ENCODE peak calls at places on chromosomes 5 and 9, in seven cellular contexts. O, Y, H, B, C, T and M are unnamed samples.

GRCh38 chr5:38925154-38925925 is 79.5 kb downstream of the OSMR start:
- DNase-seq in Y (no peak), O (no peak), T (peak), B (no peak), H (peak), C (no peak), M (peak)

GRCh38 chr5:180647941-180648500 is 1.4 kb downstream of the FLT4 start:
- DNase-seq in O (no peak), B (no peak), C (no peak), H (no peak), T (no peak), Y (no peak), M (no peak)

GRCh38 chr5:149959406-149960236 is 937 bp upstream of the SLC26A2 start:
- DNase-seq in T (peak), O (peak), C (no peak), Y (peak), B (no peak), H (no peak), M (peak)

GRCh38 chr5:124902097-124902821 is 155.8 kb upstream of the ZNF608 start:
- DNase-seq in B (no peak), Y (no peak), C (no peak), O (no peak), H (no peak), T (peak), M (peak)

GRCh38 chr5:55110156-55110680 is 7.8 kb downstream of the GZMA start:
- DNase-seq in Y (no peak), T (no peak), C (no peak), H (no peak), B (no peak), O (no peak), M (no peak)

GRCh38 chr9:136409557-136410455 is 608 bp downstream of the ENTR1 start:
- DNase-seq in T (peak), Y (peak), B (no peak), H (no peak), C (no peak), O (peak), M (peak)

GRCh38 chr5:95043234-95043633 is 241.7 kb downstream of the MCTP1 start:
- DNase-seq in T (no peak), H (no peak), C (no peak), Y (no peak), B (no peak), O (no peak), M (no peak)

GRCh38 chr9:88949425-88949824 is 41.8 kb upstream of the S1PR3 start:
- DNase-seq in C (no peak), O (no peak), Y (no peak), H (no peak), T (peak), B (no peak), M (peak)

GRCh38 chr9:131273791-131274673 is 2.3 kb downstream of the FAM78A start:
- DNase-seq in C (no peak), T (no peak), O (no peak), Y (no peak), H (no peak), B (no peak), M (no peak)

GRCh38 chr5:132496631-132497487 is 6.3 kb upstream of the IRF1 start:
- DNase-seq in T (peak), H (peak), C (peak), Y (peak), B (peak), O (peak), M (peak)

GRCh38 chr5:107532182-107532878 is 138.4 kb downstream of the EFNA5 start:
- DNase-seq in C (no peak), T (peak), H (no peak), O (no peak), B (no peak), Y (no peak), M (no peak)

GRCh38 chr5:168286386-168286785 is 5.1 kb upstream of the WWC1 start:
- DNase-seq in Y (no peak), C (no peak), T (no peak), O (no peak), H (no peak), B (no peak), M (no peak)

GRCh38 chr5:159405611-159406031 is 75.3 kb upstream of the IL12B start:
- DNase-seq in O (no peak), C (no peak), T (peak), Y (no peak), B (no peak), H (no peak), M (no peak)

GRCh38 chr9:127973169-127974001 is 7.4 kb downstream of the EEIG1 start:
- DNase-seq in C (peak), H (no peak), T (no peak), O (no peak), B (no peak), Y (no peak), M (no peak)

GRCh38 chr9:14031015-14031414 is 282.9 kb downstream of the NFIB start:
- DNase-seq in H (no peak), T (peak), Y (no peak), B (no peak), O (no peak), C (no peak), M (peak)

GRCh38 chr5:88792144-88792840 is 90.7 kb downstream of the MEF2C start:
- DNase-seq in Y (no peak), T (peak), B (no peak), H (no peak), O (peak), C (no peak), M (peak)

GRCh38 chr9:115944166-115944948 is 209.2 kb upstream of the PAPPA start:
- DNase-seq in Y (peak), B (peak), O (peak), C (no peak), T (peak), H (peak), M (peak)

GRCh38 chr5:150242495-150242894 is 47.1 kb downstream of the CAMK2A start:
- DNase-seq in H (no peak), O (no peak), C (no peak), Y (no peak), T (no peak), B (no peak), M (no peak)

GRCh38 chr9:121275781-121276658 is 8.1 kb downstream of the GSN start:
- DNase-seq in Y (peak), T (no peak), B (no peak), O (no peak), C (no peak), H (no peak), M (no peak)

GRCh38 chr9:123331303-123331702 is 24.7 kb upstream of the CRB2 start:
- DNase-seq in T (no peak), O (no peak), B (no peak), Y (no peak), C (no peak), H (no peak), M (no peak)

GRCh38 chr9:130893250-130894101 is 3.1 kb downstream of the QRFP start:
- DNase-seq in H (no peak), B (no peak), T (no peak), O (no peak), C (no peak), Y (no peak), M (no peak)

GRCh38 chr9:5185220-5185840 is at the start of gene INSL6:
- DNase-seq in O (no peak), Y (no peak), T (no peak), B (no peak), H (no peak), C (no peak), M (no peak)

GRCh38 chr5:120544043-120544442 is 79.9 kb downstream of the PRR16 start:
- DNase-seq in O (no peak), Y (no peak), T (no peak), B (no peak), C (no peak), H (no peak), M (no peak)

GRCh38 chr5:156589104-156589858 is 260.8 kb upstream of the PPP1R2B start:
- DNase-seq in Y (no peak), B (no peak), C (no peak), H (no peak), O (no peak), T (no peak), M (no peak)

GRCh38 chr5:159198063-159199036 is 11.0 kb downstream of the RNF145 start:
- DNase-seq in O (no peak), B (no peak), T (no peak), C (no peak), Y (no peak), H (no peak), M (no peak)